ENCODE peak calls at places on chromosomes 5 and 9, in five cellular contexts. G is H54, H is HuH-7, V is colonic mucosa, L is GM19239. O is an unnamed sample.
A peak's percentile ranks its signal among the peaks of the same experiment; 100 is the strongest.

GRCh38 chr9:123637940-123638634 is 282.1 kb downstream of the CRB2 start:
- DNase-seq in G (no peak), H (no peak), V (no peak), L (no peak), O (no peak)

GRCh38 chr5:50823568-50823967 is 157.1 kb downstream of the PARP8 start:
- DNase-seq in V (no peak), L (no peak), H (no peak), G (no peak), O (no peak)

GRCh38 chr5:117954341-117954740 is 1034.0 kb downstream of the DTWD2 start:
- DNase-seq in V (no peak), H (no peak), G (no peak), L (no peak), O (no peak)

GRCh38 chr5:171673328-171673727 is 112.3 kb upstream of the SMIM23 start:
- DNase-seq in G (no peak), L (no peak), H (no peak), V (no peak), O (no peak)

GRCh38 chr9:78668148-78668825 is 371.4 kb downstream of the PSAT1 start:
- DNase-seq in V (no peak), H (no peak), G (no peak), L (no peak), O (no peak)

GRCh38 chr9:136644593-136645342 is 17.9 kb upstream of the EGFL7 start:
- DNase-seq in V (peak; percentile 50), G (peak; percentile 100), L (peak; percentile 94), H (no peak), O (peak; percentile 31)

GRCh38 chr5:128513816-128514215 is 24.2 kb downstream of the FBN2 start:
- DNase-seq in H (no peak), G (no peak), L (no peak), V (no peak), O (no peak)

GRCh38 chr9:19660019-19660418 is 128.8 kb downstream of the SLC24A2 start:
- DNase-seq in V (no peak), H (no peak), L (no peak), G (no peak), O (no peak)

GRCh38 chr9:92706218-92706940 is 36.4 kb upstream of the IPPK start:
- DNase-seq in H (peak; percentile 39), G (no peak), V (no peak), L (no peak), O (peak; percentile 35)

GRCh38 chr5:157602505-157602904 is 26.9 kb upstream of the ADAM19 start:
- DNase-seq in L (no peak), V (no peak), G (peak; percentile 16), H (no peak), O (no peak)

GRCh38 chr5:176648467-176649194 is 1.3 kb downstream of the TSPAN17 start:
- DNase-seq in V (no peak), H (no peak), L (no peak), G (no peak), O (no peak)

GRCh38 chr5:117088176-117088575 is 513.6 kb upstream of the SEMA6A start:
- DNase-seq in V (no peak), H (no peak), L (no peak), G (no peak), O (no peak)

GRCh38 chr5:32144637-32145207 is 29.4 kb downstream of the GOLPH3 start:
- DNase-seq in H (no peak), V (no peak), L (no peak), G (no peak), O (no peak)

GRCh38 chr5:179051784-179052183 is 8.4 kb upstream of the ZNF354C start:
- DNase-seq in L (no peak), H (no peak), G (no peak), V (no peak), O (no peak)

GRCh38 chr9:129170229-129170628 is 7.8 kb downstream of the IER5L start:
- DNase-seq in L (no peak), G (no peak), V (no peak), H (no peak), O (no peak)

GRCh38 chr5:68187268-68188055 is 28.1 kb upstream of the PIK3R1 start:
- DNase-seq in H (no peak), L (no peak), V (peak; percentile 47), G (no peak), O (no peak)

GRCh38 chr9:128166169-128166568 is 6.1 kb downstream of the BBLN start:
- DNase-seq in V (no peak), H (no peak), G (no peak), L (no peak), O (no peak)

GRCh38 chr9:112881366-112881765 is 9.3 kb downstream of the SLC46A2 start:
- DNase-seq in L (no peak), V (no peak), H (no peak), G (peak; percentile 77), O (no peak)

GRCh38 chr9:1053848-1054365 is 3.8 kb downstream of the DMRT2 start:
- DNase-seq in L (no peak), G (no peak), V (no peak), H (no peak), O (no peak)

GRCh38 chr5:96975656-96976055 is 39.8 kb downstream of the LNPEP start:
- DNase-seq in G (no peak), V (no peak), H (no peak), L (no peak), O (no peak)

GRCh38 chr9:97398999-97399758 is 12.7 kb upstream of the TDRD7 start:
- DNase-seq in L (peak; percentile 62), V (peak; percentile 82), H (peak; percentile 68), G (peak; percentile 99), O (peak; percentile 54)